ENCODE peak calls at places on chromosomes 1 and 21, in four cellular contexts. X is HFF-Myc, O is fibroblast of pulmonary artery, Q is fibroblast of the aortic adventitia. N is an unnamed sample.

GRCh38 chr21:33244082-33244780 is 14.5 kb downstream of the IFNAR2 start:
- DNase-seq in X (no peak), O (no peak), Q (no peak), N (no peak)

GRCh38 chr1:206784471-206784903 is 12.2 kb upstream of the IL10 start:
- DNase-seq in Q (no peak), O (no peak), X (no peak), N (no peak)

GRCh38 chr1:45243476-45244343 is 37.3 kb upstream of the ZSWIM5 start:
- DNase-seq in X (no peak), Q (peak), O (no peak), N (no peak)

GRCh38 chr1:177800386-177801058 is 169.3 kb downstream of the SEC16B start:
- DNase-seq in O (no peak), X (peak), Q (no peak), N (no peak)

GRCh38 chr1:27418326-27418761 is 25.9 kb downstream of the GPR3 start:
- DNase-seq in O (peak), Q (peak), X (peak), N (peak)

GRCh38 chr1:100861379-100861778 is 33.3 kb downstream of the EXTL2 start:
- DNase-seq in O (peak), Q (peak), X (no peak), N (peak)

GRCh38 chr21:14874379-14874778 is 190.4 kb downstream of the NRIP1 start:
- DNase-seq in Q (no peak), O (no peak), X (no peak), N (no peak)

GRCh38 chr21:43717967-43718871 is 710 bp upstream of the PDXK start:
- DNase-seq in O (no peak), X (no peak), Q (no peak), N (no peak)

GRCh38 chr1:29984544-29985375 is 738.6 kb downstream of the MATN1 start:
- DNase-seq in O (no peak), Q (no peak), X (no peak), N (no peak)

GRCh38 chr1:1275836-1276235 is 2.2 kb upstream of the UBE2J2 start:
- DNase-seq in Q (no peak), O (no peak), X (no peak), N (no peak)

GRCh38 chr1:1354271-1355247 is 3.8 kb downstream of the MXRA8 start:
- DNase-seq in X (no peak), O (no peak), Q (no peak), N (no peak)

GRCh38 chr1:151530461-151530860 is 9.6 kb upstream of the TUFT1 start:
- DNase-seq in X (no peak), Q (no peak), O (no peak), N (no peak)

GRCh38 chr1:55010887-55011217 is 12.1 kb downstream of the BSND start:
- DNase-seq in X (no peak), Q (no peak), O (no peak), N (no peak)

GRCh38 chr1:18142471-18142870 is 34.9 kb downstream of the IGSF21 start:
- DNase-seq in X (no peak), O (no peak), Q (no peak), N (no peak)

GRCh38 chr1:212613440-212614335 is 5.1 kb downstream of the ATF3 start:
- DNase-seq in X (no peak), Q (peak), O (no peak), N (no peak)

GRCh38 chr1:56374026-56374974 is 205.1 kb downstream of the PLPP3 start:
- DNase-seq in O (no peak), Q (peak), X (no peak), N (no peak)

GRCh38 chr1:236659792-236660587 is 26.3 kb upstream of the ACTN2 start:
- DNase-seq in O (no peak), Q (no peak), X (no peak), N (no peak)

GRCh38 chr21:14688412-14688811 is 142.3 kb upstream of the SAMSN1 start:
- DNase-seq in Q (no peak), O (no peak), X (no peak), N (no peak)

GRCh38 chr1:78038071-78038470 is 7.7 kb upstream of the GIPC2 start:
- DNase-seq in O (peak), Q (peak), X (no peak), N (no peak)

GRCh38 chr1:190759807-190760206 is 282.1 kb upstream of the BRINP3 start:
- DNase-seq in O (no peak), Q (no peak), X (no peak), N (no peak)

GRCh38 chr1:7406641-7407546 is 364.2 kb upstream of the VAMP3 start:
- DNase-seq in X (no peak), Q (no peak), O (no peak), N (no peak)

GRCh38 chr21:14453964-14454641 is 71.2 kb upstream of the HSPA13 start:
- DNase-seq in X (no peak), Q (no peak), O (no peak), N (no peak)

GRCh38 chr1:240797050-240797449 is 185.1 kb upstream of the GREM2 start:
- DNase-seq in X (no peak), Q (no peak), O (no peak), N (no peak)

GRCh38 chr1:202987922-202988583 is 19.1 kb upstream of the TMEM183A start:
- DNase-seq in X (no peak), O (no peak), Q (no peak), N (no peak)

GRCh38 chr21:38993561-38993960 is 187.8 kb downstream of the ETS2 start:
- DNase-seq in O (peak), X (peak), Q (peak), N (peak)

GRCh38 chr1:43477716-43478115 is 24.0 kb upstream of the HYI start:
- DNase-seq in Q (no peak), X (no peak), O (no peak), N (no peak)

GRCh38 chr1:240188139-240188538 is 96.5 kb downstream of the FMN2 start:
- DNase-seq in Q (no peak), O (no peak), X (no peak), N (no peak)

GRCh38 chr1:201538618-201539551 is at the start of gene NAV1:
- DNase-seq in O (peak), Q (peak), X (no peak), N (no peak)

GRCh38 chr1:214808845-214809460 is 206.0 kb downstream of the CENPF start:
- DNase-seq in Q (peak), O (peak), X (peak), N (no peak)
- TF ChIP-seq CTCF in Q (peak), O (peak), X (peak), N (peak)

GRCh38 chr1:248858891-248859889 is at the start of gene ZNF692:
- DNase-seq in X (peak), O (peak), Q (peak), N (peak)

GRCh38 chr1:248857201-248857600 is 1.7 kb downstream of the ZNF692 start:
- DNase-seq in Q (no peak), X (no peak), O (no peak), N (no peak)

GRCh38 chr1:248860007-248860406 is 1.1 kb upstream of the ZNF692 start:
- DNase-seq in X (no peak), O (no peak), Q (no peak), N (no peak)

GRCh38 chr1:248857749-248858095 is 1.2 kb downstream of the ZNF692 start:
- DNase-seq in Q (no peak), X (no peak), O (no peak), N (no peak)

DNA sequence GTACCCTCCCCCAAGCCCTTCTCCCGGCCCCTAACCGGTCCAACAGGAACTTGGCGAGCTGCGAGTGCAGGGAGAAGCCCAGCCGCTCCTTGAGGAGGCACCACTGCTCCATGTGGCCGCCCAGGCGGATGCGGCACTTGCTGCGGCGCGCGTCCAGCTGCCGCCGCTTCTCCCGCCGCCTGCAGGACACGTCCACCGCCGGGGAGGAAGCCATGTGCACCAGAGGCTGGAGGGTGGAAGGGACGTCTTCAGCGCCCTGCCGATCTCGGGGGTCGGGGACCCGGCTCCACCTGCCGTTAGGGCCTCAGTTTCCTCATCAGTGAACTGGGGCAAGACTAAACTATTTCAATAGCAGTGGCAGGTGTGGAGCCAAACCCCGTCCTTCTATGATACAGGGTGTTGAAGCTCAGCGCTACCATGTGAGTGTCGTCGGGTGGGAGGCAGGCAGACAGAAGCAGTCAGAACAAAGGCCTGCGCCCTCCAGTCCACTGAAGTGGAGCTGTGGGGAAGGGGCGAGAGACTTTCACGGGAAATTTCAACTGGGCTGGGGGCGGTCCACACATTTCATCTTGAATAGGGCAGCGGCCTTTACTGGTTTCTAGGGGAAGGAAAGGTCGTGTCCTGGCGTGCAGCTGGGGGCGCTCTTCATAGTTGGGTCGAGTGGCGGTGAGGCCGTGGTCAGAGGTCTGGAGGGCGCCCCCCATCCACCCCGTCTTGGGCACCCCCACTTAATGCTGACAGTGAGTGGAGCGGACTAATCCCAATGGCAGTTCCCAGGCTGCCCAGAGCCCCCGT is 592 bp downstream of the ZNF692 start:
- DNase-seq in O (peak), X (no peak), Q (peak), N (no peak)
- TF ChIP-seq CTCF in O (peak), X (peak), Q (peak), N (peak)

GRCh38 chr21:26836546-26836945 is 8.7 kb downstream of the ADAMTS1 start:
- DNase-seq in X (no peak), O (no peak), Q (peak), N (no peak)

GRCh38 chr21:26833460-26833939 is 11.7 kb downstream of the ADAMTS1 start:
- DNase-seq in X (no peak), O (no peak), Q (peak), N (no peak)

GRCh38 chr21:26835714-26836265 is 9.4 kb downstream of the ADAMTS1 start:
- DNase-seq in O (no peak), X (no peak), Q (no peak), N (no peak)

GRCh38 chr21:26834181-26834945 is 10.8 kb downstream of the ADAMTS1 start:
- DNase-seq in X (no peak), Q (peak), O (peak), N (no peak)

GRCh38 chr21:26835027-26835713 is 10.0 kb downstream of the ADAMTS1 start:
- DNase-seq in O (peak), X (no peak), Q (peak), N (peak)
- TF ChIP-seq CTCF in O (no peak), X (no peak), Q (no peak), N (no peak)

DNA sequence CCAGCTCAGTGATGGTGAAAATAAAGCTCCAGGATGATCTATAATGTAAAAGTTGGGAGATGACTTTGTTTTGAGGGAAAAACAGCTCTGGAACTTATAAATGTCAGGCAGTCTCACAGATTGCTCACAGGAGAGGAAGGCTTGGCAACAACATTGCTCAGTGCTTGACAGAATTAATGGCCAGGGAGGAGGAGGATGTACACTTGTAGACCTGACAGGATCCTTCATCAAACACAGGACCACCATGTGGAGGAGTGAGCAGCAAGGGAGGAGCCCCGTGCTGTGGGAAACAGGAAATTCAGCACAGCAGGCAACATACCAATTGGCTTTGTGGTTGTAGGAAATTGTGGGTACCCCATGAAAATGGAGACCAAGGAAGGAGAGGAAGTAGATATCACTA is 291.8 kb upstream of the CAMK1G start:
- DNase-seq in X (no peak), Q (no peak), O (peak), N (no peak)
- TF ChIP-seq CTCF in X (no peak), Q (no peak), O (no peak), N (no peak)

GRCh38 chr21:45478115-45478801 is 64.0 kb downstream of the SLC19A1 start:
- DNase-seq in O (peak), Q (peak), X (no peak), N (no peak)
- TF ChIP-seq CTCF in O (peak), Q (peak), X (peak), N (peak)

GRCh38 chr1:248699099-248699498 is 3.5 kb downstream of the OR14I1 start:
- DNase-seq in X (no peak), Q (no peak), O (no peak), N (no peak)

GRCh38 chr1:248696775-248697174 is 5.8 kb downstream of the OR14I1 start:
- DNase-seq in O (no peak), Q (no peak), X (no peak), N (no peak)

GRCh38 chr1:248697907-248698306 is 4.7 kb downstream of the OR14I1 start:
- DNase-seq in Q (no peak), X (no peak), O (no peak), N (no peak)

GRCh38 chr1:248695451-248696132 is 7.0 kb downstream of the OR14I1 start:
- DNase-seq in X (no peak), O (peak), Q (no peak), N (peak)

DNA sequence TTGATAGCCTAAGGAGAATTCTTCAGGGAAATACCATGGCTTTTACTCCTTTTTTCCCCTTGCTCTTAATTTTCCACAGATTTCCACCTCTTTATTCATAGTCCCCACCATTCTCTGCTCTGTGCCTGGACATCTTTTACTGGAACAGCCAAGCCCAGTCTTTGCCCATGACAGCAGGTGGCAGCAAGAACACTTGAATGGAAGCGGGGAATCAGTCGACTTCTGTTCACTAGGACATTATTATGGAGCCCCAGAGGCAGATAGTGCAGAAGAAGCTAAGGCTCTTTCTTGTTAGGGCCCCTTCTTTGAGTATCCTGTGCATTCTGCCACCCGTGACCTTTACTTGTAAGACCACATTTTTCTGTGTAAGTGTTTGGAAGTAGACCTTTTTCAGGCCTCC is 6.3 kb downstream of the OR14I1 start:
- DNase-seq in X (no peak), Q (no peak), O (no peak), N (no peak)
- TF ChIP-seq CTCF in X (no peak), Q (no peak), O (no peak), N (no peak)

GRCh38 chr1:39639333-39640130 is at the start of gene HEYL:
- DNase-seq in O (peak), Q (no peak), X (no peak), N (no peak)
- TF ChIP-seq CTCF in O (peak), Q (no peak), X (peak), N (peak)

GRCh38 chr1:235056937-235057336 is 71.7 kb downstream of the TOMM20 start:
- DNase-seq in O (no peak), X (no peak), Q (no peak), N (no peak)
- TF ChIP-seq CTCF in O (no peak), X (peak), Q (no peak), N (no peak)

N was measured in AG09309.